ENCODE peak calls at places on chromosomes 3 and 15, in six cellular contexts. Z is HepG2, N is A549, O is K562, Q is endothelial cell of umbilical vein, E is GM12878. K is an unnamed sample.

GRCh38 chr3:22372292-22372949 is 621.4 kb upstream of the ZNF385D start:
- DNase-seq in Z (no peak), N (no peak), O (no peak), Q (no peak), E (no peak), K (no peak)

GRCh38 chr3:128999104-128999503 is 2.0 kb upstream of the EFCC1 start:
- DNase-seq in Z (peak), N (no peak), O (no peak), Q (no peak), E (no peak), K (peak)

GRCh38 chr3:78143000-78143399 is 1103.1 kb downstream of the ROBO2 start:
- DNase-seq in Z (no peak), N (no peak), O (no peak), Q (peak), E (no peak), K (no peak)

GRCh38 chr15:80929689-80930088 is 59.9 kb downstream of the MESD start:
- DNase-seq in Z (no peak), N (no peak), O (peak), Q (no peak), E (no peak), K (no peak)

GRCh38 chr3:72214065-72215048 is 429.4 kb upstream of the PROK2 start:
- DNase-seq in Z (no peak), N (no peak), O (peak), Q (no peak), E (no peak), K (no peak)

GRCh38 chr3:17478673-17479072 is 263.8 kb downstream of the TBC1D5 start:
- DNase-seq in Z (peak), N (peak), O (no peak), Q (no peak), E (no peak), K (no peak)

GRCh38 chr15:70613259-70613658 is 150.1 kb downstream of the UACA start:
- DNase-seq in Z (no peak), N (no peak), O (no peak), Q (no peak), E (no peak), K (no peak)

GRCh38 chr3:16309558-16309957 is 44.5 kb downstream of the OXNAD1 start:
- DNase-seq in Z (no peak), N (no peak), O (peak), Q (peak), E (peak), K (peak)

GRCh38 chr3:58090351-58090750 is 82.1 kb downstream of the FLNB start:
- DNase-seq in Z (no peak), N (no peak), O (no peak), Q (no peak), E (no peak), K (no peak)

GRCh38 chr3:170007031-170007663 is 30.6 kb upstream of the GPR160 start:
- DNase-seq in Z (peak), N (no peak), O (no peak), Q (peak), E (peak), K (peak)

GRCh38 chr15:63351170-63351569 is 30.5 kb downstream of the CA12 start:
- DNase-seq in Z (no peak), N (no peak), O (no peak), Q (no peak), E (no peak), K (no peak)

GRCh38 chr3:38171622-38172021 is 6.3 kb downstream of the OXSR1 start:
- DNase-seq in Z (no peak), N (no peak), O (no peak), Q (no peak), E (no peak), K (no peak)

GRCh38 chr3:90145094-90145810 is 1037.8 kb downstream of the EPHA3 start:
- DNase-seq in Z (no peak), N (no peak), O (no peak), Q (no peak), E (no peak), K (no peak)

GRCh38 chr15:62119224-62119925 is 45.7 kb downstream of the C2CD4B start:
- DNase-seq in Z (peak), N (peak), O (no peak), Q (peak), E (no peak), K (peak)

GRCh38 chr15:30038667-30039523 is 43.9 kb upstream of the GOLGA8J start:
- DNase-seq in Z (no peak), N (no peak), O (no peak), Q (no peak), E (no peak), K (no peak)

GRCh38 chr15:83449250-83449671 is 2.1 kb downstream of the SH3GL3 start:
- DNase-seq in Z (no peak), N (no peak), O (no peak), Q (no peak), E (no peak), K (no peak)

GRCh38 chr3:166199491-166199890 is 362.3 kb upstream of the BCHE start:
- DNase-seq in Z (no peak), N (no peak), O (no peak), Q (no peak), E (no peak), K (no peak)

GRCh38 chr3:170257145-170257544 is 34.9 kb downstream of the PRKCI start:
- DNase-seq in Z (no peak), N (no peak), O (no peak), Q (no peak), E (no peak), K (no peak)

GRCh38 chr3:38121451-38121831 is 15.5 kb downstream of the ACAA1 start:
- DNase-seq in Z (no peak), N (no peak), O (no peak), Q (no peak), E (no peak), K (no peak)

GRCh38 chr3:15659254-15659975 is 57.9 kb downstream of the BTD start:
- DNase-seq in Z (no peak), N (no peak), O (no peak), Q (no peak), E (no peak), K (no peak)

GRCh38 chr3:30871720-30872119 is 22.7 kb downstream of the GADL1 start:
- DNase-seq in Z (no peak), N (no peak), O (no peak), Q (no peak), E (no peak), K (no peak)

GRCh38 chr3:12931273-12931905 is 90.0 kb upstream of the RPL32 start:
- DNase-seq in Z (no peak), N (no peak), O (no peak), Q (no peak), E (no peak), K (no peak)

GRCh38 chr15:70493787-70494514 is 269.4 kb downstream of the UACA start:
- DNase-seq in Z (peak), N (peak), O (no peak), Q (no peak), E (no peak), K (no peak)

GRCh38 chr3:55797084-55797483 is 310.0 kb upstream of the WNT5A start:
- DNase-seq in Z (no peak), N (no peak), O (no peak), Q (no peak), E (no peak), K (no peak)

GRCh38 chr3:136535906-136536305 is 216.3 kb downstream of the STAG1 start:
- DNase-seq in Z (no peak), N (no peak), O (no peak), Q (no peak), E (no peak), K (no peak)
- TF ChIP-seq MYC in Z (no peak), N (no peak), O (no peak), Q (no peak), E (no peak), K (no peak)

GRCh38 chr3:186058225-186058624 is 50.7 kb downstream of the ETV5 start:
- DNase-seq in Z (no peak), N (no peak), O (no peak), Q (no peak), E (no peak), K (no peak)

GRCh38 chr3:186057594-186057993 is 51.3 kb downstream of the ETV5 start:
- DNase-seq in Z (no peak), N (no peak), O (no peak), Q (no peak), E (no peak), K (peak)

GRCh38 chr3:186059192-186059591 is 49.7 kb downstream of the ETV5 start:
- DNase-seq in Z (no peak), N (no peak), O (no peak), Q (no peak), E (no peak), K (no peak)

GRCh38 chr3:186054481-186055399 is 54.1 kb downstream of the ETV5 start:
- DNase-seq in Z (no peak), N (no peak), O (no peak), Q (no peak), E (no peak), K (no peak)

GRCh38 chr3:186060222-186060621 is 48.7 kb downstream of the ETV5 start:
- DNase-seq in Z (no peak), N (no peak), O (no peak), Q (no peak), E (peak), K (no peak)
- H3K4me3 ChIP-seq in Z (no peak), N (no peak), O (no peak), Q (no peak), E (no peak), K (no peak)

GRCh38 chr3:147267431-147267830 is 138.9 kb downstream of the ZIC4 start:
- DNase-seq in Z (no peak), N (no peak), O (no peak), Q (no peak), E (no peak), K (no peak)
- TF ChIP-seq MYC in Z (no peak), N (no peak), O (no peak), Q (no peak), E (no peak), K (no peak)

DNA sequence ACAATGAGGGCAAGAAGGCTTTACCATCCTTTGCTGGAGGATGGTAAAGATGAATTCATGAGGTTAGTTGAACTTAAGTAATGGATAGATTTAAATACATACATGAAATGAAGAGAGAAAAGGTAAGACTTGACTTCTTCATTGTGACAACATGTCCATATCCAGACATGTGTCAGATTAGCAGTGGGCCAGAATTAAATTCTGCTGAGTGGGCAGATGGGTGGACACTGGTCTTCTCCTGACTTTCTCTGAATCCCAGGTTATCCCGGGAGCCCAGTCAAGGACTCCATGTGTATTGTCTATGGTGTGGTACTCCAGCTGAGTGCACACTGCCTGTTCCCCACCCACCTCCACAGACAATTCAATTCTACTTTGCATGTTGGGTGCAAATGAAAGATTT is 603.1 kb downstream of the NLGN1 start:
- DNase-seq in Z (no peak), N (no peak), O (no peak), Q (no peak), E (no peak), K (no peak)
- H3K4me3 ChIP-seq in Z (no peak), N (no peak), O (no peak), Q (no peak), E (no peak), K (no peak)

GRCh38 chr3:25901796-25902195 is 111.9 kb downstream of the OXSM start:
- DNase-seq in Z (no peak), N (no peak), O (no peak), Q (no peak), E (no peak), K (no peak)

GRCh38 chr3:25904248-25904647 is 114.4 kb downstream of the OXSM start:
- DNase-seq in Z (no peak), N (no peak), O (no peak), Q (no peak), E (no peak), K (peak)

GRCh38 chr3:25903371-25903770 is 113.5 kb downstream of the OXSM start:
- DNase-seq in Z (no peak), N (no peak), O (no peak), Q (no peak), E (no peak), K (peak)

GRCh38 chr3:25900171-25900570 is 110.3 kb downstream of the OXSM start:
- DNase-seq in Z (no peak), N (no peak), O (no peak), Q (no peak), E (no peak), K (no peak)

GRCh38 chr3:25902586-25902985 is 112.7 kb downstream of the OXSM start:
- DNase-seq in Z (no peak), N (no peak), O (no peak), Q (no peak), E (no peak), K (no peak)
- TF ChIP-seq MYC in Z (no peak), N (no peak), O (no peak), Q (no peak), E (no peak), K (no peak)

DNA sequence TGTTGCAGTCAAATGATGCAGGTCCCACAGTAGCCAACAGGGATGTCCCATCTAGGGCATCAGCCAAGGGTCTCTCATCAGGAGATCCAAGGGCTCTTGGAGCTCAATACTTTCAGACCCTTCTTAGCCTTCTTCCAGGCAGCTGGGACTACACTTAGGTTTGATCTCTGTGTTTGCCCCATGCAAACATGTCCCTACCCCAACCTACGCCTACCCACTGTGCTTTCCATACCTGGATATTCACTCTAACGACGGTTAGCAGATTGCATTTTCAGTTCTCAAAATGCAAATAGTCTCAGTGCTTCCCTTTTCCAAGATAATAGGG is 837 bp upstream of the CEP70 start:
- DNase-seq in Z (no peak), N (no peak), O (no peak), Q (no peak), E (no peak), K (no peak)
- H3K4me3 ChIP-seq in Z (no peak), N (peak), O (no peak), Q (no peak), E (no peak), K (no peak)

GRCh38 chr3:176579741-176580185 is 617.5 kb downstream of the TBL1XR1 start:
- DNase-seq in Z (no peak), N (no peak), O (no peak), Q (no peak), E (no peak), K (no peak)

GRCh38 chr3:176587089-176587488 is 610.2 kb downstream of the TBL1XR1 start:
- DNase-seq in Z (no peak), N (no peak), O (no peak), Q (no peak), E (no peak), K (no peak)

GRCh38 chr3:176581589-176581988 is 615.7 kb downstream of the TBL1XR1 start:
- DNase-seq in Z (no peak), N (no peak), O (no peak), Q (no peak), E (no peak), K (no peak)

DNA sequence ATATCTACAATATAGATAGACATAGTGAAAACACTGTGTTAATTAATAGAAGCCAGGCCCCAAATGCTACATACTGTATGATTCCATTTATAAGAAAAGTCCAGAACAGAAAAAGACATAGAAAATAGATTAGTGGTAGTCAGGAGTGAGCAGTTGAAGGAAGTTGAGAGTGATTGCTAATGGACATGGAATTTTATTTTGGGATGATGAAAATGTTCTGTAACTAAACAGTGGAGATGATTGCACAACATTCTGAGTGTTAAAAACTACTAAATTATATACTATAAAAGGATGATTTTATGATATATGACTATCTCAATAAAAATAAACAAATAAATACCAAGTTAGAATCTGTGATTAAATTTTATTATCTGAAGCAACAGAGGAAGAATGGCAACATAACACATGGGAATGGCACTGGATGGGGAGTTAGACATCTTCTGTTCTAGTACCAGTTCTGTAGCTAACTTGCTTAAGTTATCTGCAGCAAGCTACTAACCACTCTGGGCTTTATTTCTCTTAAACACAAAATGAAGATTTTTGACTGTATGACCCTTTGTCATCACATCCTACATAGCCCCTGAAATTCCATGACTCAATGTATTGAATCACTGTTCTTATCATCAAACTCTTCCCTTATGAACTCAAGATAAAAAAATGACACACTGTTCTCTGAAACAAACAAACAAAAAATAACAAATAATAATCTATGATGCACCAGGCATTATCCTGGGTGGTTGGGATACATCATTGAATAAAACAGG is 612.7 kb downstream of the TBL1XR1 start:
- DNase-seq in Z (no peak), N (no peak), O (no peak), Q (peak), E (no peak), K (no peak)
- TF ChIP-seq MYC in Z (no peak), N (no peak), O (no peak), Q (no peak), E (no peak), K (no peak)

GRCh38 chr3:173411288-173412064 is 13.9 kb downstream of the NLGN1 start:
- DNase-seq in Z (peak), N (no peak), O (no peak), Q (peak), E (no peak), K (peak)
- H3K4me3 ChIP-seq in Z (no peak), N (no peak), O (no peak), Q (no peak), E (no peak), K (no peak)

GRCh38 chr15:48682949-48683651 is 37.6 kb upstream of the FBN1 start:
- DNase-seq in Z (peak), N (no peak), O (no peak), Q (no peak), E (no peak), K (no peak)

GRCh38 chr15:48680841-48681240 is 35.3 kb upstream of the FBN1 start:
- DNase-seq in Z (no peak), N (no peak), O (no peak), Q (no peak), E (no peak), K (no peak)

GRCh38 chr15:48679952-48680351 is 34.4 kb upstream of the FBN1 start:
- DNase-seq in Z (no peak), N (no peak), O (no peak), Q (no peak), E (no peak), K (no peak)

GRCh38 chr15:48678851-48679250 is 33.3 kb upstream of the FBN1 start:
- DNase-seq in Z (no peak), N (no peak), O (no peak), Q (no peak), E (no peak), K (no peak)

GRCh38 chr15:48681274-48681840 is 35.8 kb upstream of the FBN1 start:
- DNase-seq in Z (no peak), N (no peak), O (no peak), Q (no peak), E (no peak), K (no peak)
- TF ChIP-seq MYC in Z (no peak), N (no peak), O (no peak), Q (no peak), E (no peak), K (no peak)

K was measured in NB4.